ENCODE peak calls at places on chromosomes 6 and 20, in ten cellular contexts. G is tibial nerve, D is adipocyte, A is aorta, P is mammary epithelial cell, X is heart right ventricle, Q is uterus, T is heart left ventricle, H is cardiac muscle cell, M is keratinocyte. V is an unnamed sample. For H3K4me1 and H3K36me3, the result is how much of the 10 kb centered on the place peaks cover.

GRCh38 chr6:56096454-56096853 is 150.9 kb downstream of the COL21A1 start:
- DNase-seq in G (no peak), D (no peak), A (no peak), P (no peak), X (no peak), Q (no peak), T (no peak), H (no peak), M (no peak), V (no peak)

GRCh38 chr6:140319209-140319608 is 944.8 kb upstream of the CITED2 start:
- DNase-seq in G (no peak), D (peak), A (no peak), P (no peak), X (no peak), Q (no peak), T (no peak), H (no peak), M (no peak), V (peak)

GRCh38 chr6:122258843-122259242 is 140.6 kb upstream of the HSF2 start:
- DNase-seq in G (no peak), D (no peak), A (no peak), P (no peak), X (no peak), Q (no peak), T (no peak), H (no peak), M (no peak), V (no peak)

GRCh38 chr6:169155481-169155880 is 98.2 kb downstream of the THBS2 start:
- DNase-seq in G (no peak), D (no peak), A (no peak), P (no peak), X (no peak), Q (no peak), T (no peak), H (no peak), M (no peak), V (no peak)

GRCh38 chr6:144343736-144344428 is 58.7 kb downstream of the UTRN start:
- DNase-seq in G (no peak), D (no peak), A (no peak), P (peak), X (no peak), Q (no peak), T (no peak), H (no peak), M (no peak), V (no peak)

GRCh38 chr6:44161997-44162338 is 3.3 kb downstream of the CAPN11 start:
- DNase-seq in G (no peak), D (peak), A (no peak), P (peak), X (no peak), Q (no peak), T (no peak), H (no peak), M (no peak), V (no peak)

GRCh38 chr6:43448916-43449315 is 6.4 kb downstream of the DLK2 start:
- DNase-seq in G (no peak), D (no peak), A (no peak), P (no peak), X (no peak), Q (no peak), T (no peak), H (no peak), M (no peak), V (no peak)

GRCh38 chr20:19976595-19977372 is 40.4 kb upstream of the NAA20 start:
- DNase-seq in G (no peak), D (peak), A (peak), P (peak), X (peak), Q (peak), T (peak), H (peak), M (no peak), V (peak)

GRCh38 chr20:59948828-59949720 is 8.9 kb downstream of the FAM217B start:
- DNase-seq in G (no peak), D (peak), A (no peak), P (peak), X (no peak), Q (peak), T (no peak), H (peak), M (no peak), V (peak)

GRCh38 chr6:160966493-160967229 is 24.9 kb upstream of the MAP3K4 start:
- DNase-seq in G (no peak), D (no peak), A (no peak), P (no peak), X (no peak), Q (no peak), T (no peak), H (no peak), M (no peak), V (no peak)

GRCh38 chr20:57323034-57323433 is 6.6 kb upstream of the SPO11 start:
- DNase-seq in G (no peak), D (peak), A (no peak), P (peak), X (no peak), Q (peak), T (no peak), H (peak), M (peak), V (peak)

GRCh38 chr6:45299096-45299581 is 29.0 kb upstream of the RUNX2 start:
- DNase-seq in G (no peak), D (no peak), A (no peak), P (no peak), X (no peak), Q (no peak), T (no peak), H (no peak), M (no peak), V (no peak)

GRCh38 chr20:45070932-45071632 is 29.8 kb downstream of the KCNS1 start:
- DNase-seq in G (no peak), D (peak), A (no peak), P (peak), X (no peak), Q (no peak), T (no peak), H (no peak), M (no peak), V (peak)

GRCh38 chr6:167856999-167857660 is 30.4 kb downstream of the AFDN start:
- DNase-seq in G (no peak), D (no peak), A (no peak), P (peak), X (no peak), Q (no peak), T (no peak), H (peak), M (no peak), V (peak)

GRCh38 chr6:39451831-39452230 is 129.3 kb upstream of the KCNK16 start:
- DNase-seq in G (no peak), D (no peak), A (no peak), P (no peak), X (no peak), Q (no peak), T (no peak), H (no peak), M (peak), V (no peak)

GRCh38 chr6:10720229-10720959 is 2.5 kb upstream of the TMEM14C start:
- DNase-seq in G (no peak), D (no peak), A (peak), P (peak), X (peak), Q (peak), T (peak), H (no peak), M (no peak), V (no peak)

GRCh38 chr6:150531957-150532356 is 67.7 kb upstream of the PLEKHG1 start:
- DNase-seq in G (no peak), D (no peak), A (no peak), P (no peak), X (no peak), Q (no peak), T (no peak), H (no peak), M (no peak), V (no peak)

GRCh38 chr6:36657942-36658544 is 20.5 kb upstream of the CDKN1A start:
- DNase-seq in G (no peak), D (peak), A (no peak), P (peak), X (no peak), Q (no peak), T (no peak), H (no peak), M (no peak), V (no peak)

GRCh38 chr20:43985608-43986316 is 71.1 kb downstream of the TOX2 start:
- DNase-seq in G (no peak), D (no peak), A (no peak), P (no peak), X (no peak), Q (no peak), T (no peak), H (no peak), M (no peak), V (no peak)

DNA sequence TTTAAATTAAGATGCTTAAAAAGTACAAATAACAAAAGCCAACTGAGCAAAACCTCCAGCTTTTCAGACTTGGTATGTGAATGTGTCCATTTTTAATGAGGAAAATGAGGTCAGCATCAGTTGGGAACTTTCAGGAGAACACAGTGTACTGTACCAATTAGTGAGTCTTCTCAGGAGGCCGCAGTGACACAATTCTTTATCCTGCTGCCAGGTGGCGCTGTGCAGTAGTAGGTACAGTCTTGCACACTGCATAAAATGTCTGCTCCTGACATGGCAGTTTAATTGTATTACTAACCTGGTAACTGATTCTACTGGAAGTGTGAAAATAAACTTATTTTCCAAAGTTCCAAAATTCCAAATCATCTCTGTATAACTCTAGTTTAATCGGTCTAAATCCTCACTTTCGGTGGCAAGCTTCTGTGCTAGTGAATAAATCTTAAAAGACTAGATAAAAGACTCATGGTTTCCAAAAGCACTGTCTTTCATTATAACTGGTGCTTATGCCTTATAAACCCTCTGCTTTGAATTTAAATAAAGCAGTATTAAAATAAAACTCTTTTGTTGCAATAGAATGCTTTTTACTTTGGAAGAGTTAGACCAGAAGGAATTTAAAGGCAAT is 214.8 kb upstream of the MMS22L start:
- DNase-seq in G (peak), D (peak), A (peak), P (peak), X (peak), Q (peak), T (peak), H (peak), M (peak), V (peak)
- H3K4me1 ChIP-seq in G (under half), D (under half), A (under half), P (under half), X (under half), Q (under half), T (under half), H (under half), M (under half), V (under half)

DNA sequence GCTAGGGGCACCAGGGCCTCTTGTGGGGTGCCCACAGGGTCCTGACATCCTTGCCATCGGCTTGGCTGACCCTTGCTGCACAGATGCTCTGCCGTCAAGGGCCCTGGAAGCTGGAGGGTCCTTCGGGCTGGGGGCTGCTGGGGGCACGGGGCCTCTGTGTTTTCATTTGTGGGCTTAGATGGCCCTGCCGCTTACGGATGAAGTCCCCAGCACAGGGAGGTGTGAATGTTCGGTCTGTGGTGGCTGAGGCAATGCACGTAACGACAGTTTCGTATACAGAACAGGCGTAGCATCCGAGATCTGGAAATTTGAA is 14.5 kb downstream of the SS18L1 start:
- DNase-seq in G (no peak), D (no peak), A (no peak), P (no peak), X (no peak), Q (no peak), T (no peak), H (no peak), M (no peak), V (no peak)
- H3K36me3 ChIP-seq in G (half or more), D (under half), A (under half), P (under half), X (under half), Q (under half), T (under half), H (under half), M (under half), V (under half)

GRCh38 chr6:35046862-35047261 is 94.3 kb downstream of the TCP11 start:
- DNase-seq in G (no peak), D (peak), A (no peak), P (peak), X (no peak), Q (no peak), T (no peak), H (no peak), M (no peak), V (no peak)

GRCh38 chr6:35044145-35044745 is 96.9 kb downstream of the TCP11 start:
- DNase-seq in G (no peak), D (no peak), A (no peak), P (peak), X (no peak), Q (no peak), T (no peak), H (no peak), M (no peak), V (no peak)

GRCh38 chr6:35043381-35043780 is 97.8 kb downstream of the TCP11 start:
- DNase-seq in G (no peak), D (no peak), A (no peak), P (no peak), X (no peak), Q (no peak), T (no peak), H (no peak), M (no peak), V (no peak)

GRCh38 chr6:35046098-35046497 is 95.0 kb downstream of the TCP11 start:
- DNase-seq in G (no peak), D (no peak), A (no peak), P (no peak), X (no peak), Q (no peak), T (no peak), H (no peak), M (no peak), V (no peak)

DNA sequence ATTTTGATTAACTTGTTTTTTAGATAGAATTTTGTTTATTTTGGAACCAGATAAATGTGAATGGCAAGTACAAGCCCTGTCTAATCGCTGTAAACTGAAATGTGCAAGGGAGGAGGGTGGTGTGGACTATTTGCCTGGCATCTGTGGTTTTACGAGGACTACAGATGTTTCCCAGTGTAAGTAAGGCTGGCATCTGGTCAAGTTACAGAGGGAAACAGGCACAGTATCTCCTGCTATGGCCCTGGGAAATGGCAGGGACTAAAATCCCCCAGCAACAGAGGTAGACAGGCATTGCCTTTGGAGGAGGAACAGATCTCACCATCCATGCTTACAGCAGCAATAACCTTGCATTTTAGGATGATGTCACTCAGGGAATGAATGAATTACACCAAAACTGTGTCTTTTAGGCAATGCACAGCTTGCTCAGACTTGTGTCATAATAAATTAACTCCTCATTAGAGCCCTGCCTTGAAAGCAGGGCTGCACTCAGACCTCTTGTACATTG is 96.3 kb downstream of the TCP11 start:
- DNase-seq in G (no peak), D (no peak), A (no peak), P (peak), X (no peak), Q (peak), T (peak), H (no peak), M (no peak), V (no peak)
- H3K4me1 ChIP-seq in G (half or more), D (half or more), A (under half), P (under half), X (half or more), Q (under half), T (half or more), H (under half), M (under half), V (half or more)

DNA sequence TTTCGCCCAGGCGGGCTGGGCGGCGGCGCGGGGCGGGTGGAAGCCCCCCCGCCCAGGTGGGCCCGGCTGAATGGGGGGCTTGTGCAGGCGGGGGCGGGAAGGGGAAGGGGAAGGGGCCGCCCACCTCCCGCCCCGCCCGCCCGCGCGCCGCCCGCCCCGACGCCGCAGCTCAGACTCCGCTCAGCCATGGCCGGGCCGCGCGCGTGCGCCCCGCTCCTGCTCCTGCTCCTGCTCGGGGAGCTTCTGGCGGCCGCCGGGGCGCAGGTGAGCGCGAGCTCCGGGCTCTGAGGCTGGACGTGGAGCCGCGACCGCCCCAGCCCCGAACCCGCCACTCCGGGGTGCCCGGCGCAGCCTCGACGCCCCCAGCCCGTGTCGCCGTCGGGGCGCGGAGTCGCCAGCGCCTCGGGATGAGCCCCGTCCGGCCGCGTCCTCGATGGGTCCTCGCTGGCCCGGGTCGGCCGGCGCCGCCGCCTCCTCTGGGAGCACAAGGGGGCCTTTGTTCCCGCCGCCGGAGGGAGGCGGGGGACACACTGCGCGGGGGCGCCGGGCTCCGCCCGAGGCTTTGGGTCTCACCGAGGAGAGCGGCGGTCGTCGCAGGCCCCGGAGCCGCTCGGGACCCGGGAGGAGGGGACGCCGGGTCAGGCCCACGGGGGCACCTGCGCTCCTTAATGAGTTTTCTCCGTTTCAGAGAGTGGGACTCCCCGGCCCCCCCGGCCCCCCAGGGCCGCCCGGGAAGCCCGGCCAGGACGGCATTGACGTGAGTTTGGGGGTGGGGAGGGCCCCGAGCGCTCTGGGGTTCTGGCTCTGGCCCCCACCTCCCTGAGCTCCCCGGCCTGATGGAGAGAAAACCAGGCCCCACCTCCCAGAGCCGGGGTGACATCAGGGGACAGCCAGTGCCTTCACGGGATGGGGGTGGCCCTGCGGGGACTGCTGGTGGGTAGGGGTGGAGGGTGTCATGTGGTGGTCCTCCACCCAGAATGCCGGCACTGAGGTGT is at the start of gene COL9A3:
- DNase-seq in G (no peak), D (peak), A (no peak), P (no peak), X (no peak), Q (no peak), T (no peak), H (peak), M (no peak), V (peak)
- H3K36me3 ChIP-seq in G (under half), D (under half), A (under half), P (under half), X (under half), Q (under half), T (under half), H (under half), M (under half), V (under half)

GRCh38 chr6:29941006-29941405 is 1.3 kb upstream of the HLA-A start:
- DNase-seq in G (no peak), D (no peak), A (no peak), P (peak), X (no peak), Q (no peak), T (no peak), H (no peak), M (no peak), V (no peak)
- H3K4me1 ChIP-seq in G (under half), D (under half), A (under half), P (under half), X (under half), Q (under half), T (under half), H (under half), M (under half), V (under half)

DNA sequence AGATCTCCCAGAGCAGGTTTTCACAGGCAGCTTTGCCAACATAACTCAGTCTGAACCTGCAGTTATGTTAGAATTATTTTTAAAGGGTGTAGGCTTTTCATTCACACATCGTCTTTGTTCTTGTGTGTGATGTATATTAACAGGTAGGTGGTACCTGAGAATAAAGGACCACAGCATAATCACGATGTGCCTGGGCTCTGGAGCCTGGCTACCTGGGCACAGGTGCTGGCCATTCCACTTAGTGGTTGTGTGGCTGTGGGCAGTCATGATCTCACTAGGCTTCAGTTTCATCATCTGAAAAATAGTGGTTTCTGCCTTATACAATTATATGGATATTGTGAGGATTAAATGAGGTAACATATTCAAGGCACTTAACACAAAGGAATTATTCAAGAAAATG is 6.4 kb downstream of the CD109 start:
- DNase-seq in G (no peak), D (no peak), A (no peak), P (peak), X (no peak), Q (no peak), T (no peak), H (no peak), M (no peak), V (no peak)
- H3K36me3 ChIP-seq in G (under half), D (under half), A (under half), P (under half), X (under half), Q (under half), T (under half), H (under half), M (under half), V (under half)